ENCODE peak calls at places on chromosomes 16 and 17, in eight cellular contexts. One of them, this sample, is unnamed.

GRCh38 chr17:72407336-72408121 is 286.7 kb downstream of the SOX9 start:
- DNase-seq in AG09319: peak; percentile 92
- DNase-seq in nucleus accumbens: no peak
- DNase-seq in activated CD4-positive, CD25-positive, alpha-beta regulatory T cell treated with anti-CD3 and anti-CD28 coated beads, Interleukin-2, amount 50 U/mL, for 72 hours: no peak
- DNase-seq in uterus: peak; percentile 67
- DNase-seq in neural crest cell: no peak
- DNase-seq in ACHN: peak; percentile 91
- DNase-seq in nephron progenitor cell: peak; percentile 17
- DNase-seq in this sample: no peak

GRCh38 chr16:75264531-75264998 is 13.1 kb upstream of the BCAR1 start:
- DNase-seq in ACHN: no peak
- DNase-seq in activated CD4-positive, CD25-positive, alpha-beta regulatory T cell treated with anti-CD3 and anti-CD28 coated beads, Interleukin-2, amount 50 U/mL, for 72 hours: no peak
- DNase-seq in nephron progenitor cell: no peak
- DNase-seq in neural crest cell: no peak
- DNase-seq in uterus: no peak
- DNase-seq in nucleus accumbens: no peak
- DNase-seq in AG09319: no peak
- DNase-seq in this sample: peak; percentile 60

GRCh38 chr17:57372156-57372555 is 115.8 kb downstream of the MSI2 start:
- DNase-seq in nephron progenitor cell: no peak
- DNase-seq in uterus: no peak
- DNase-seq in neural crest cell: no peak
- DNase-seq in ACHN: peak; percentile 91
- DNase-seq in activated CD4-positive, CD25-positive, alpha-beta regulatory T cell treated with anti-CD3 and anti-CD28 coated beads, Interleukin-2, amount 50 U/mL, for 72 hours: no peak
- DNase-seq in AG09319: no peak
- DNase-seq in nucleus accumbens: no peak
- DNase-seq in this sample: no peak

GRCh38 chr17:49952209-49952911 is 16.6 kb upstream of the DLX4 start:
- DNase-seq in uterus: peak; percentile 54
- DNase-seq in nucleus accumbens: no peak
- DNase-seq in neural crest cell: peak; percentile 83
- DNase-seq in AG09319: peak; percentile 29
- DNase-seq in ACHN: peak; percentile 81
- DNase-seq in nephron progenitor cell: peak; percentile 91
- DNase-seq in activated CD4-positive, CD25-positive, alpha-beta regulatory T cell treated with anti-CD3 and anti-CD28 coated beads, Interleukin-2, amount 50 U/mL, for 72 hours: peak; percentile 78
- DNase-seq in this sample: no peak

GRCh38 chr16:70708381-70709253 is 22.8 kb upstream of the MTSS2 start:
- DNase-seq in nucleus accumbens: no peak
- DNase-seq in uterus: no peak
- DNase-seq in AG09319: no peak
- DNase-seq in nephron progenitor cell: no peak
- DNase-seq in neural crest cell: no peak
- DNase-seq in activated CD4-positive, CD25-positive, alpha-beta regulatory T cell treated with anti-CD3 and anti-CD28 coated beads, Interleukin-2, amount 50 U/mL, for 72 hours: no peak
- DNase-seq in ACHN: no peak
- DNase-seq in this sample: no peak

GRCh38 chr17:28849281-28849680 is 5.5 kb upstream of the ERAL1 start:
- DNase-seq in ACHN: peak; percentile 19
- DNase-seq in neural crest cell: no peak
- DNase-seq in activated CD4-positive, CD25-positive, alpha-beta regulatory T cell treated with anti-CD3 and anti-CD28 coated beads, Interleukin-2, amount 50 U/mL, for 72 hours: no peak
- DNase-seq in uterus: no peak
- DNase-seq in nucleus accumbens: no peak
- DNase-seq in nephron progenitor cell: no peak
- DNase-seq in AG09319: no peak
- DNase-seq in this sample: no peak

GRCh38 chr17:34820922-34821321 is 140.3 kb downstream of the CCT6B start:
- DNase-seq in AG09319: no peak
- DNase-seq in neural crest cell: no peak
- DNase-seq in nucleus accumbens: no peak
- DNase-seq in uterus: no peak
- DNase-seq in activated CD4-positive, CD25-positive, alpha-beta regulatory T cell treated with anti-CD3 and anti-CD28 coated beads, Interleukin-2, amount 50 U/mL, for 72 hours: no peak
- DNase-seq in nephron progenitor cell: no peak
- DNase-seq in ACHN: no peak
- DNase-seq in this sample: no peak

GRCh38 chr16:88705746-88706287 is 391 bp downstream of the RNF166 start:
- DNase-seq in neural crest cell: no peak
- DNase-seq in activated CD4-positive, CD25-positive, alpha-beta regulatory T cell treated with anti-CD3 and anti-CD28 coated beads, Interleukin-2, amount 50 U/mL, for 72 hours: no peak
- DNase-seq in AG09319: no peak
- DNase-seq in uterus: no peak
- DNase-seq in nephron progenitor cell: peak; percentile 56
- DNase-seq in nucleus accumbens: no peak
- DNase-seq in ACHN: peak; percentile 26
- DNase-seq in this sample: no peak

GRCh38 chr16:84048871-84049270 is 6.3 kb upstream of the SLC38A8 start:
- DNase-seq in neural crest cell: no peak
- DNase-seq in ACHN: no peak
- DNase-seq in uterus: no peak
- DNase-seq in nucleus accumbens: no peak
- DNase-seq in activated CD4-positive, CD25-positive, alpha-beta regulatory T cell treated with anti-CD3 and anti-CD28 coated beads, Interleukin-2, amount 50 U/mL, for 72 hours: no peak
- DNase-seq in AG09319: no peak
- DNase-seq in nephron progenitor cell: no peak
- DNase-seq in this sample: no peak